ENCODE peak calls at places on chromosomes 4 and X, in four cellular contexts. One of them, this sample, is unnamed.

GRCh38 chrX:111823068-111823467 is 52.9 kb upstream of the TRPC5OS start:
- DNase-seq in naive thymus-derived CD8-positive, alpha-beta T cell: no peak
- DNase-seq in C1 segment of cervical spinal cord: no peak
- DNase-seq in progenitor cell of endocrine pancreas: no peak
- DNase-seq in this sample: no peak

GRCh38 chrX:56733459-56734046 is 4.5 kb downstream of the NBDY start:
- DNase-seq in progenitor cell of endocrine pancreas: peak
- DNase-seq in naive thymus-derived CD8-positive, alpha-beta T cell: peak
- DNase-seq in C1 segment of cervical spinal cord: no peak
- DNase-seq in this sample: peak

GRCh38 chr4:165537028-165537648 is 158.3 kb downstream of the CPE start:
- DNase-seq in progenitor cell of endocrine pancreas: no peak
- DNase-seq in C1 segment of cervical spinal cord: no peak
- DNase-seq in naive thymus-derived CD8-positive, alpha-beta T cell: peak
- DNase-seq in this sample: no peak

GRCh38 chr4:13137400-13137799 is 346.7 kb downstream of the RAB28 start:
- DNase-seq in naive thymus-derived CD8-positive, alpha-beta T cell: no peak
- DNase-seq in C1 segment of cervical spinal cord: no peak
- DNase-seq in progenitor cell of endocrine pancreas: no peak
- DNase-seq in this sample: no peak

GRCh38 chr4:98720871-98721480 is 62.6 kb upstream of the TSPAN5 start:
- DNase-seq in progenitor cell of endocrine pancreas: no peak
- DNase-seq in naive thymus-derived CD8-positive, alpha-beta T cell: no peak
- DNase-seq in C1 segment of cervical spinal cord: no peak
- DNase-seq in this sample: no peak

GRCh38 chr4:26893491-26893890 is 32.9 kb downstream of the STIM2 start:
- DNase-seq in progenitor cell of endocrine pancreas: no peak
- DNase-seq in naive thymus-derived CD8-positive, alpha-beta T cell: no peak
- DNase-seq in C1 segment of cervical spinal cord: no peak
- DNase-seq in this sample: no peak

GRCh38 chr4:74365761-74366160 is 816 bp downstream of the EREG start:
- DNase-seq in progenitor cell of endocrine pancreas: peak
- DNase-seq in naive thymus-derived CD8-positive, alpha-beta T cell: no peak
- DNase-seq in C1 segment of cervical spinal cord: no peak
- DNase-seq in this sample: no peak

GRCh38 chrX:19863237-19864223 is 23.9 kb downstream of the SH3KBP1 start:
- DNase-seq in C1 segment of cervical spinal cord: no peak
- DNase-seq in progenitor cell of endocrine pancreas: no peak
- DNase-seq in naive thymus-derived CD8-positive, alpha-beta T cell: no peak
- DNase-seq in this sample: no peak

GRCh38 chr4:26330186-26330787 is 9.5 kb downstream of the RBPJ start:
- DNase-seq in naive thymus-derived CD8-positive, alpha-beta T cell: peak
- DNase-seq in C1 segment of cervical spinal cord: no peak
- DNase-seq in progenitor cell of endocrine pancreas: no peak
- DNase-seq in this sample: no peak

GRCh38 chr4:70746179-70746839 is 24.5 kb downstream of the RUFY3 start:
- DNase-seq in naive thymus-derived CD8-positive, alpha-beta T cell: no peak
- DNase-seq in progenitor cell of endocrine pancreas: no peak
- DNase-seq in C1 segment of cervical spinal cord: no peak
- DNase-seq in this sample: no peak

GRCh38 chr4:116361782-116362181 is 723.6 kb downstream of the TRAM1L1 start:
- DNase-seq in naive thymus-derived CD8-positive, alpha-beta T cell: no peak
- DNase-seq in progenitor cell of endocrine pancreas: no peak
- DNase-seq in C1 segment of cervical spinal cord: no peak
- DNase-seq in this sample: no peak

GRCh38 chr4:84041426-84041825 is 457.7 kb downstream of the NKX6-1 start:
- DNase-seq in naive thymus-derived CD8-positive, alpha-beta T cell: no peak
- DNase-seq in progenitor cell of endocrine pancreas: no peak
- DNase-seq in C1 segment of cervical spinal cord: no peak
- DNase-seq in this sample: no peak

GRCh38 chr4:146916479-146917076 is 29.1 kb downstream of the TTC29 start:
- DNase-seq in progenitor cell of endocrine pancreas: no peak
- DNase-seq in C1 segment of cervical spinal cord: no peak
- DNase-seq in naive thymus-derived CD8-positive, alpha-beta T cell: peak
- DNase-seq in this sample: no peak

GRCh38 chr4:73729534-73730165 is 10.7 kb upstream of the CXCL8 start:
- DNase-seq in progenitor cell of endocrine pancreas: peak
- DNase-seq in C1 segment of cervical spinal cord: no peak
- DNase-seq in naive thymus-derived CD8-positive, alpha-beta T cell: no peak
- DNase-seq in this sample: no peak

GRCh38 chr4:91256043-91256442 is 1047.7 kb upstream of the GRID2 start:
- DNase-seq in C1 segment of cervical spinal cord: no peak
- DNase-seq in naive thymus-derived CD8-positive, alpha-beta T cell: no peak
- DNase-seq in progenitor cell of endocrine pancreas: no peak
- DNase-seq in this sample: no peak

GRCh38 chr4:165580379-165580905 is 201.6 kb downstream of the CPE start:
- DNase-seq in C1 segment of cervical spinal cord: no peak
- DNase-seq in progenitor cell of endocrine pancreas: no peak
- DNase-seq in naive thymus-derived CD8-positive, alpha-beta T cell: no peak
- DNase-seq in this sample: no peak

GRCh38 chrX:106917830-106918500 is 2.2 kb upstream of the CLDN2 start:
- DNase-seq in C1 segment of cervical spinal cord: no peak
- DNase-seq in naive thymus-derived CD8-positive, alpha-beta T cell: peak
- DNase-seq in progenitor cell of endocrine pancreas: no peak
- DNase-seq in this sample: peak

GRCh38 chrX:38287669-38288068 is 39.6 kb downstream of the RPGR start:
- DNase-seq in progenitor cell of endocrine pancreas: no peak
- DNase-seq in C1 segment of cervical spinal cord: no peak
- DNase-seq in naive thymus-derived CD8-positive, alpha-beta T cell: no peak
- DNase-seq in this sample: no peak

GRCh38 chr4:158625544-158625943 is 46.1 kb downstream of the C4orf46 start:
- DNase-seq in C1 segment of cervical spinal cord: no peak
- DNase-seq in naive thymus-derived CD8-positive, alpha-beta T cell: no peak
- DNase-seq in progenitor cell of endocrine pancreas: no peak
- DNase-seq in this sample: no peak

This sample was measured in CD4-positive, alpha-beta memory T cell.